ENCODE peak calls at places on chromosomes 5 and 9, in six cellular contexts. O is COR-L47; I is SW 1271; J is activated naive CD4-positive, alpha-beta T cell treated with anti-CD3 and anti-CD28 coated beads, Interleukin-2, amount 10 ng/mL, durations not matched to agents 7 days and 5 days; S is A172; Y is D341Med. P is an unnamed sample.

GRCh38 chr9:76451234-76451633 is 7.7 kb upstream of the GCNT1 start:
- DNase-seq in O (no peak), I (no peak), J (no peak), S (peak), Y (no peak), P (no peak)

GRCh38 chr9:116303270-116303904 is 149.8 kb downstream of the PAPPA start:
- DNase-seq in O (no peak), I (no peak), J (no peak), S (no peak), Y (no peak), P (no peak)

GRCh38 chr9:134571946-134572914 is 69.4 kb upstream of the COL5A1 start:
- DNase-seq in O (no peak), I (no peak), J (no peak), S (peak), Y (peak), P (peak)

GRCh38 chr9:95736891-95737522 is 138.5 kb upstream of the ERCC6L2 start:
- DNase-seq in O (peak), I (no peak), J (no peak), S (no peak), Y (no peak), P (no peak)

GRCh38 chr9:113857875-113858274 is 18.2 kb upstream of the ZNF618 start:
- DNase-seq in O (no peak), I (no peak), J (no peak), S (no peak), Y (no peak), P (no peak)

GRCh38 chr5:60163762-60164161 is 270.2 kb upstream of the PDE4D start:
- DNase-seq in O (no peak), I (no peak), J (no peak), S (no peak), Y (no peak), P (no peak)

GRCh38 chr5:153031326-153031725 is 459.1 kb upstream of the GRIA1 start:
- DNase-seq in O (no peak), I (no peak), J (no peak), S (no peak), Y (no peak), P (no peak)

GRCh38 chr9:113808391-113809191 is 67.5 kb upstream of the ZNF618 start:
- DNase-seq in O (no peak), I (peak), J (no peak), S (peak), Y (no peak), P (no peak)

GRCh38 chr5:90161399-90161798 is 248.2 kb downstream of the CETN3 start:
- DNase-seq in O (peak), I (peak), J (no peak), S (peak), Y (peak), P (peak)

GRCh38 chr9:114757395-114757794 is 48.4 kb downstream of the TNFSF15 start:
- DNase-seq in O (no peak), I (no peak), J (no peak), S (no peak), Y (no peak), P (no peak)

GRCh38 chr5:175059687-175060194 is 335.4 kb downstream of the MSX2 start:
- DNase-seq in O (peak), I (peak), J (peak), S (peak), Y (no peak), P (no peak)

GRCh38 chr5:159735749-159736660 is 180.3 kb upstream of the ADRA1B start:
- DNase-seq in O (no peak), I (no peak), J (no peak), S (no peak), Y (no peak), P (no peak)

GRCh38 chr5:64838376-64838775 is 69.6 kb downstream of the CWC27 start:
- DNase-seq in O (no peak), I (no peak), J (no peak), S (no peak), Y (no peak), P (no peak)

GRCh38 chr5:58505502-58505901 is 14.3 kb downstream of the GAPT start:
- DNase-seq in O (no peak), I (no peak), J (no peak), S (no peak), Y (no peak), P (no peak)

P was measured in 8988T.